ENCODE peak calls at places on chromosomes 1 and 21, in nine cellular contexts. M is astrocyte of the spinal cord, E is epithelial cell of esophagus, W is AG04449, H is AG04450, T is cardiac fibroblast, Q is adrenal gland, Y is neural crest cell, D is chondrocyte. K is an unnamed sample.
A peak's percentile ranks its signal among the peaks of the same experiment; 100 is the strongest.

GRCh38 chr1:36367067-36367466 is 18.7 kb downstream of the STK40 start:
- DNase-seq in M (no peak), E (no peak), W (no peak), H (no peak), T (no peak), Q (no peak), Y (no peak), D (no peak), K (no peak)

GRCh38 chr1:206955476-206956312 is 9.4 kb upstream of the PIGR start:
- DNase-seq in M (no peak), E (no peak), W (no peak), H (no peak), T (peak; percentile 31), Q (no peak), Y (no peak), D (no peak), K (no peak)

GRCh38 chr21:42460391-42461184 is 35.4 kb downstream of the RSPH1 start:
- DNase-seq in M (no peak), E (no peak), W (no peak), H (no peak), T (no peak), Q (no peak), Y (no peak), D (no peak), K (no peak)

GRCh38 chr1:172351347-172351746 is 69.1 kb upstream of the C1orf105 start:
- DNase-seq in M (peak; percentile 61), E (no peak), W (no peak), H (peak; percentile 10), T (peak; percentile 74), Q (no peak), Y (no peak), D (no peak), K (no peak)

GRCh38 chr1:218364028-218364710 is 19.0 kb downstream of the TGFB2 start:
- DNase-seq in M (no peak), E (no peak), W (no peak), H (no peak), T (no peak), Q (no peak), Y (no peak), D (no peak), K (no peak)

GRCh38 chr1:180264595-180264994 is 34.5 kb downstream of the LHX4 start:
- DNase-seq in M (no peak), E (no peak), W (no peak), H (no peak), T (no peak), Q (no peak), Y (no peak), D (no peak), K (no peak)

GRCh38 chr1:162276493-162276892 is 100.2 kb downstream of the SPATA46 start:
- DNase-seq in M (peak; percentile 42), E (peak; percentile 38), W (no peak), H (no peak), T (peak; percentile 62), Q (no peak), Y (no peak), D (no peak), K (no peak)

GRCh38 chr1:225882008-225882698 is at the start of gene TMEM63A:
- DNase-seq in M (peak; percentile 84), E (peak; percentile 73), W (no peak), H (peak; percentile 52), T (peak; percentile 90), Q (peak; percentile 89), Y (peak; percentile 84), D (no peak), K (peak; percentile 69)

GRCh38 chr1:214993419-214993818 is 89.1 kb upstream of the KCNK2 start:
- DNase-seq in M (no peak), E (peak; percentile 52), W (no peak), H (peak; percentile 16), T (no peak), Q (no peak), Y (no peak), D (no peak), K (no peak)

GRCh38 chr1:156502396-156502748 is 1.8 kb upstream of the MEF2D start:
- DNase-seq in M (peak; percentile 38), E (peak; percentile 5), W (no peak), H (no peak), T (no peak), Q (no peak), Y (no peak), D (no peak), K (no peak)

GRCh38 chr1:173048629-173049326 is 2.0 kb downstream of the TNFSF18 start:
- DNase-seq in M (peak; percentile 47), E (peak; percentile 67), W (no peak), H (no peak), T (no peak), Q (no peak), Y (no peak), D (no peak), K (no peak)

DNA sequence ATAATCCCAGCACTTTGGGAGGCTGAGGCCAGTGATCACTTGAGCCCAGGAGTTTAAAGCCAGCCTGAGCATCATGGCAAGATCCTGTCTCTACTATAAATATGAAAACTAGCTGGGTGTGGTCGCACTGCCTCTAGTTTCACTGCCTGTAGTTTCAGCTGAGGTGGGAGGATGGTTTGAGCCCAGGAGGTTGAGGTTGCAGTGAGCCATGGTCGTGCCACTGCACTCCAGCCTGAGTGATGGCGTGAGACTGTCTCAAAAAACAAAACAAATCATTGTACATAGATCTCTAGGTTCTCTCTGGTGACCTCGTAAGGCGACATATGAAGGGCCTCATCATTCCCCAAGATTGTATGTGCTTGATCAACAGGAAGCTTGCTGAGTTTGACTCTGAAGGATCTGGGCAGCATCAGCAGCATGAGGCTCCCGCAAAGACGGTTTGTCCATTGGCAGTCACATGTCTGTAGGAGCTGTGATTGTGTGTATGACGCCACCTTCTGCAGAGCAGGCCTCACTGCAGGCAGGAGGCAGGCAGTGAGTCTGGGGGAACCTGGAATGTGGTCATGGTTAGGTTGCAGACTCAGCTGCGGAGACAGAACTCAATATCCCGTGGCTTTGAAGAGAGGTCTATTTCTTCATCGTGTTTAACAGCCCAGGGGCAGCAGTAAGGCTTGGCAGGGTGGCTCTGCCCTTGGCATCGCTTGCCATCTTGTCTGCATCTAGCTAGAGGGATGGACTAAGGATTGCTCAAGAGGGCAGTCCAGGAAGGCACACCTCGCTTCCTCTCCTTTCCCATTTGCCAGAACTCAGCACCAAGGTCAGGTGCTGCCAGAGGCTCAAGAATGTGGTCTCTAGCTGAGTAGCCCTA is 13.9 kb downstream of the ATP5PO start:
- DNase-seq in M (peak; percentile 72), E (peak; percentile 60), W (no peak), H (no peak), T (peak; percentile 82), Q (no peak), Y (peak; percentile 43), D (no peak), K (peak; percentile 72)
- TF ChIP-seq CTCF in M (peak; percentile 81), E (peak; percentile 68), W (peak; percentile 69), H (peak; percentile 50), T (peak; percentile 62), Q (peak; percentile 58), Y (peak; percentile 62), D (peak; percentile 78), K (peak; percentile 53)

DNA sequence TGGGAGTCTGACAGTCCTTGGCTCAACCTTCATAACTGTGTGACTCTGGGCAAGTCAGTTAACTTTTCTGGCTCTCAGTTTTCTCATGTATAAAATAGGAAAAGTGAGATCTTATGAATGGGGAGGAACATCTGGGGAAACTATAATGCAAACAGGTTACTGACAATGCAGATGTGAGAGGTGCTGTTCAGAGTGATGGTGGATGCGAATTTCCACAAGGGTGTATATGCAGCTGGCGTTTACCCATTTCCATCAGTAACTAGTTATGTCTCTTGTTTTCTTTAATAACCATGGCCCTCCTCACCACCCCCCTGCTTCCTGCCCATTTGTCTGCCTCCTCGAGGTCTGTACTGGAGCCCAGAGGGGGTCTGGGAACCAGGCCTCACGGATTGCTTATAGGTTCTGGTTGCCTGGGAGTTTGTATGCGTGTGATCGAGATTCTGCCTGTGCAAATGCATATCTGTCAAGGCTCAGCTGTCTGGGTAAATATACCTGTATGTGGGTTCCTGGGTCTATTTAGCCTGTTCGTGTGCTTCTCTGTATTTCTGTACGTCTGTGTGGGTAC is 44.4 kb downstream of the AHDC1 start:
- DNase-seq in M (no peak), E (no peak), W (no peak), H (no peak), T (no peak), Q (no peak), Y (no peak), D (no peak), K (no peak)
- TF ChIP-seq CTCF in M (no peak), E (peak; percentile 1), W (no peak), H (no peak), T (no peak), Q (no peak), Y (no peak), D (no peak), K (no peak)

DNA sequence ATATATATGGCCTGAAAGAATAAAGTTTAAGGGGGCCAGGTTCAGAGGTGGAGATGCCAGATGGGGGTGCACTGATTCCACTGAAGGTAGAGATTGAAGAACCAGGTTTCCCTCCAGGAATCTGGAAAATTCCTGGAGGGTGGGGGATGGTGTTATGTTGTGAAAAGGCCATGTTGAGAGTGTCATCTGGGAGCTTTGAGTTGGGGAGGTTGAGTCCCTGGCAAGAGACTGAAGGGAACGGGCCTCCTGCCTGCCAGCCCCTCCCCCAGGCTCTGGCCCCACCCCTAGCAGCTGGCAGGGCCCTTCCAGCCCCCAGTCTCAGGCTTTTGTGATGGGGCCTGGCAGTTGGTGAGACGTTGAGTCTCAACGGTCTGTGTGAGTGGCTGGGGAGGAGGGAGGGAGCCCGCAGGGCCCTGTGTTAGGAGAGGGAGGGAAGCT is 4.1 kb downstream of the PTPRU start:
- DNase-seq in M (no peak), E (no peak), W (no peak), H (no peak), T (no peak), Q (no peak), Y (no peak), D (no peak), K (peak; percentile 52)
- TF ChIP-seq CTCF in M (peak; percentile 33), E (no peak), W (peak; percentile 1), H (peak; percentile 35), T (no peak), Q (no peak), Y (no peak), D (peak; percentile 42), K (no peak)

GRCh38 chr1:151511636-151512215 is 539 bp downstream of the CGN start:
- DNase-seq in M (no peak), E (peak; percentile 46), W (no peak), H (no peak), T (no peak), Q (no peak), Y (peak; percentile 45), D (no peak), K (peak; percentile 67)
- TF ChIP-seq CTCF in M (no peak), E (no peak), W (no peak), H (peak; percentile 9), T (no peak), Q (no peak), Y (peak; percentile 30), D (peak; percentile 31), K (no peak)

GRCh38 chr1:169271094-169271493 is 96.5 kb downstream of the NME7 start:
- DNase-seq in M (no peak), E (peak; percentile 7), W (no peak), H (no peak), T (peak; percentile 60), Q (no peak), Y (no peak), D (no peak), K (no peak)
- TF ChIP-seq CTCF in M (no peak), E (peak; percentile 18), W (no peak), H (no peak), T (no peak), Q (no peak), Y (no peak), D (peak; percentile 51), K (no peak)